ENCODE peak calls at places on chromosomes 6 and 20, in four cellular contexts. A is neural progenitor cell, V is BE2C, M is mesendoderm. X is an unnamed sample.

GRCh38 chr20:58911970-58912369 is 59.5 kb downstream of the GNAS start:
- DNase-seq in A (no peak), V (no peak), M (no peak), X (no peak)

GRCh38 chr6:148144917-148145521 is 197.6 kb upstream of the SASH1 start:
- DNase-seq in A (peak; percentile 84), V (peak; percentile 82), M (peak; percentile 80), X (peak; percentile 28)

GRCh38 chr6:96014846-96015245 is 928 bp upstream of the FUT9 start:
- DNase-seq in A (no peak), V (no peak), M (no peak), X (no peak)

GRCh38 chr6:74764486-74764885 is 441.4 kb downstream of the COL12A1 start:
- DNase-seq in A (no peak), V (no peak), M (no peak), X (no peak)

GRCh38 chr6:37906121-37906520 is 86.6 kb downstream of the ZFAND3 start:
- DNase-seq in A (no peak), V (no peak), M (no peak), X (no peak)

GRCh38 chr6:91715171-91715805 is 1128.4 kb upstream of the MAP3K7 start:
- DNase-seq in A (no peak), V (no peak), M (no peak), X (no peak)

GRCh38 chr20:21704408-21705385 is 767 bp upstream of the PAX1 start:
- DNase-seq in A (peak; percentile 35), V (no peak), M (peak; percentile 65), X (peak; percentile 64)

GRCh38 chr6:46491789-46492547 is 719 bp upstream of the RCAN2 start:
- DNase-seq in A (peak; percentile 80), V (peak; percentile 18), M (peak; percentile 67), X (peak; percentile 81)

GRCh38 chr6:33822575-33823395 is 19.0 kb upstream of the MLN start:
- DNase-seq in A (peak; percentile 82), V (peak; percentile 82), M (peak; percentile 88), X (peak; percentile 95)

GRCh38 chr6:43334466-43335095 is 26.0 kb upstream of the CRIP3 start:
- DNase-seq in A (peak; percentile 73), V (no peak), M (peak; percentile 85), X (peak; percentile 67)

GRCh38 chr20:31704225-31705119 is 18.2 kb downstream of the BCL2L1 start:
- DNase-seq in A (peak; percentile 32), V (no peak), M (peak; percentile 88), X (peak; percentile 41)

GRCh38 chr20:23050847-23051627 is 1.6 kb upstream of the THBD start:
- DNase-seq in A (peak; percentile 93), V (no peak), M (peak; percentile 96), X (peak; percentile 86)

GRCh38 chr6:78966542-78966941 is 99.2 kb downstream of the IRAK1BP1 start:
- DNase-seq in A (no peak), V (no peak), M (no peak), X (no peak)

GRCh38 chr6:143136647-143137046 is 76.0 kb downstream of the AIG1 start:
- DNase-seq in A (no peak), V (no peak), M (peak; percentile 49), X (peak; percentile 6)

GRCh38 chr6:76831299-76831698 is 632.0 kb downstream of the HTR1B start:
- DNase-seq in A (no peak), V (no peak), M (no peak), X (no peak)

GRCh38 chr6:22789315-22789714 is 219.9 kb downstream of the HDGFL1 start:
- DNase-seq in A (no peak), V (no peak), M (no peak), X (no peak)

GRCh38 chr6:129515004-129515403 is 195.0 kb downstream of the ARHGAP18 start:
- DNase-seq in A (no peak), V (no peak), M (no peak), X (no peak)

GRCh38 chr6:166259296-166259977 is 48.8 kb downstream of the PRR18 start:
- DNase-seq in A (peak; percentile 77), V (no peak), M (no peak), X (peak; percentile 51)

GRCh38 chr6:86937219-86938079 is at the start of gene HTR1E:
- DNase-seq in A (peak; percentile 70), V (peak; percentile 74), M (no peak), X (peak; percentile 85)

GRCh38 chr6:169145476-169145875 is 108.2 kb downstream of the THBS2 start:
- DNase-seq in A (no peak), V (no peak), M (no peak), X (no peak)

GRCh38 chr6:75296811-75297779 is 12.5 kb upstream of the TMEM30A start:
- DNase-seq in A (peak; percentile 68), V (no peak), M (peak; percentile 76), X (peak; percentile 22)

GRCh38 chr6:73739097-73739496 is 43.1 kb downstream of the CD109 start:
- DNase-seq in A (peak; percentile 75), V (no peak), M (peak; percentile 71), X (peak; percentile 42)

GRCh38 chr20:47136782-47137181 is 219.7 kb downstream of the ZMYND8 start:
- DNase-seq in A (no peak), V (no peak), M (no peak), X (no peak)

GRCh38 chr6:135675862-135676261 is 175.6 kb upstream of the PDE7B start:
- DNase-seq in A (peak; percentile 72), V (peak; percentile 62), M (peak; percentile 82), X (peak; percentile 6)

GRCh38 chr6:120608826-120609225 is 725.5 kb downstream of the TBC1D32 start:
- DNase-seq in A (no peak), V (no peak), M (no peak), X (no peak)

GRCh38 chr20:7879883-7880282 is 60.4 kb downstream of the HAO1 start:
- DNase-seq in A (no peak), V (no peak), M (no peak), X (no peak)

GRCh38 chr6:102895683-102896082 is 1502.2 kb downstream of the GRIK2 start:
- DNase-seq in A (peak; percentile 26), V (no peak), M (no peak), X (no peak)

GRCh38 chr20:21564127-21564773 is 50.4 kb upstream of the NKX2-2 start:
- DNase-seq in A (no peak), V (no peak), M (no peak), X (no peak)

GRCh38 chr20:53083411-53083810 is 111.3 kb downstream of the TSHZ2 start:
- DNase-seq in A (no peak), V (no peak), M (no peak), X (no peak)

GRCh38 chr6:1612902-1613301 is 3.2 kb downstream of the FOXC1 start:
- DNase-seq in A (no peak), V (no peak), M (no peak), X (no peak)
- H3K4me3 ChIP-seq in A (no peak overlapping the region), V (peak overlapping the region; percentile 71), M (no peak overlapping the region), X (no peak overlapping the region)

DNA sequence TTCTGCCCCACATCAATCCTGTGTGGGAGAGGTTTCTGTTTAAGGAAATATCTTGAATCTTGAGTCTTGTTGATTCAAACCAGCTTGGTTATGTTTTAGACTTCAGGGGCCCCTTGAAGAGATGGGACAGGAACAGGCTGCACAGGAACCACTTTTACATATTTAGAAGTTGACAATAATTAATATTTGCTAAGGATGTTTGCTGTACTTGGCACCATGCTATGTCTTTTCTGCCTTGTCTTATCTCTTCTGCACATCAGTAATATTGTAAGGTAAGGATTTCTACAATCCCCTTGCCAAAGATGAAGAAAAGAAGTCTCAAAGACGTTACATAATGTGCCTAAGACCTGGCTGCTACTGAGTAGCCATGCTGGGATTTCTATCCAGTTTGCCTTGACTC is 48.0 kb upstream of the PMEPA1 start:
- DNase-seq in A (no peak), V (no peak), M (no peak), X (no peak)
- H3K27me3 ChIP-seq in A (no peaks in the 10 kb centered on the region), V (no peaks in the 10 kb centered on the region), M (no peaks in the 10 kb centered on the region), X (no peaks in the 10 kb centered on the region)

DNA sequence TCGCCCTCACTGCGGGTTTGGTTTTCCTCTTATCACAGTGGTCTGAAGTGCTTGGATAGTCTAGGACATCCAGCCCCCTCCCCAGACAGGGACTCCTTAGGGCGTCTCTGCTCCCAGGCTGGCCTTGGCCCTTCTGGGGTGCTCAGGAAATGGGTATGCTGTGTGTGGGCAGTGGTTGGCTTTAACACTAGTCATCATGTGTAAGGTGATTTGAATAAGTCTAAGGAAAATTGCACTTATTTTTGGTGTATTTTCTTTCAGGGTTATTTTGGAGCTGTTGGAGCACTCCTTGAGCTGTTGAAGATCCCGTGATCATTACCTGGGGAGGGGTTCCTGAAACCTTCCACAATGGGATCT is 33.8 kb downstream of the PANK2 start:
- DNase-seq in A (no peak), V (no peak), M (no peak), X (no peak)
- H3K36me3 ChIP-seq in A (peaks cover 14% of the 10 kb centered on the region), V (peaks cover 54% of the 10 kb centered on the region), M (peaks cover 11% of the 10 kb centered on the region), X (peaks cover 28% of the 10 kb centered on the region)

DNA sequence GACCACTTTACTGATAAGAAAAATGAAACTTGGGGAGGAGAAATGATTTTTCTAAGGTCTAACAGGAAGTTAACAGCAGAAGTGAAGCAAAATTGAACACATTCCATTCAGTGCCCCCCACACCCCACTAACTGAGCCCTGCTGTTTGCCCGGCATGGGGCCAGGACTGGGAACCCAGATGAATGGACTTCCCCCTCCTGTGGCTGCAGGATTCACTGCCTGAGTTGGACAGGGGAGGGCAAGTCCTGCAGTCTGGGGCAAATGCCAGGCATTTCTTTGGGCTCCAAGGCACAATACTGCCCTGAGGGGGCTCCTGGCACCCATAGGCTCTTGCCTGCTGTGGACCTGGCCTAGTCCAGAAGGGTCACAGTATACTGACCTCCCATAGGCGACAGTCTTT is 28.3 kb downstream of the FYN start:
- DNase-seq in A (peak; percentile 67), V (no peak), M (peak; percentile 62), X (peak; percentile 60)
- H3K4me3 ChIP-seq in A (no peak overlapping the region), V (no peak overlapping the region), M (no peak overlapping the region), X (no peak overlapping the region)

GRCh38 chr6:125753218-125753936 is 3.9 kb downstream of the HEY2 start:
- DNase-seq in A (peak; percentile 8), V (no peak), M (peak; percentile 42), X (no peak)

GRCh38 chr6:125751334-125751916 is 2.0 kb downstream of the HEY2 start:
- DNase-seq in A (no peak), V (no peak), M (no peak), X (peak; percentile 35)

GRCh38 chr6:125750692-125751333 is 1.4 kb downstream of the HEY2 start:
- DNase-seq in A (no peak), V (no peak), M (no peak), X (no peak)

GRCh38 chr6:125753937-125754259 is 4.5 kb downstream of the HEY2 start:
- DNase-seq in A (no peak), V (no peak), M (no peak), X (no peak)

DNA sequence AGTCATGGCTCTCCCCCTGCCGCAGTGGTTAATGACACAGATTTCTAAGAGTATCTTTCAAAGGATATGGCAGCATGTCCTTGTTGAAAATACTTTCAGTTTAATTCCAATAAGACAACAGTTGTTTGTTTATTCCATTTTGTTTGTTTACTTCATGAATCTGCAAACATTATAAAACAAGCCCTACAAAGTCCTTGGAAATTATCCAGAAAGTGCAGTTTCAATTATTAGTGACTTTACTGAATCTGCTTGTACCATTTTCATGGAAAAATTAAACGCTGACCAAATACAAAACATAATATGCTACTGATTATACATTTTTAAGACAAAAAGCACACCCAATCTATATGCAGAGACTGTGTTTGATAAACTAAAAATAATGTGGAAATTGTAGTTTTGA is 3.3 kb downstream of the HEY2 start:
- DNase-seq in A (no peak), V (no peak), M (no peak), X (no peak)
- H3K27me3 ChIP-seq in A (peaks cover 54% of the 10 kb centered on the region), V (peaks cover 93% of the 10 kb centered on the region), M (no peaks in the 10 kb centered on the region), X (peaks cover 13% of the 10 kb centered on the region)